ENCODE peak calls at places on chromosomes 12 and 14, in four cellular contexts. P, F, J and Q are unnamed samples.

GRCh38 chr12:12684375-12685106 is 11.4 kb downstream of the GPR19 start:
- DNase-seq in P (peak; percentile 39), F (no peak), J (no peak), Q (no peak)

GRCh38 chr14:74504874-74505617 is 11.5 kb downstream of the ISCA2 start:
- DNase-seq in P (no peak), F (no peak), J (no peak), Q (no peak)

GRCh38 chr12:72522411-72522810 is 250.2 kb downstream of the TRHDE start:
- DNase-seq in P (no peak), F (no peak), J (no peak), Q (no peak)

GRCh38 chr12:88179436-88180014 is 37.4 kb downstream of the TMTC3 start:
- DNase-seq in P (no peak), F (no peak), J (no peak), Q (no peak)

GRCh38 chr12:65891987-65892481 is 67.8 kb downstream of the HMGA2 start:
- DNase-seq in P (peak; percentile 100), F (peak; percentile 13), J (peak; percentile 55), Q (no peak)

GRCh38 chr14:72611506-72611905 is 282.4 kb downstream of the DPF3 start:
- DNase-seq in P (no peak), F (no peak), J (no peak), Q (no peak)

GRCh38 chr14:51828017-51828797 is 32.2 kb upstream of the GNG2 start:
- DNase-seq in P (peak; percentile 61), F (peak; percentile 77), J (peak; percentile 34), Q (peak; percentile 34)

GRCh38 chr12:10358131-10358530 is 31.7 kb downstream of the KLRK1 start:
- DNase-seq in P (no peak), F (no peak), J (no peak), Q (no peak)

GRCh38 chr12:70985850-70986249 is 65.3 kb upstream of the PTPRR start:
- DNase-seq in P (peak; percentile 68), F (no peak), J (no peak), Q (no peak)

GRCh38 chr12:30806989-30807694 is 52.4 kb upstream of the CAPRIN2 start:
- DNase-seq in P (peak; percentile 77), F (peak; percentile 61), J (no peak), Q (no peak)

GRCh38 chr14:45267084-45267483 is 14.1 kb upstream of the MIS18BP1 start:
- DNase-seq in P (no peak), F (no peak), J (no peak), Q (no peak)

GRCh38 chr12:109462868-109463692 is 14.0 kb downstream of the KCTD10 start:
- DNase-seq in P (peak; percentile 99), F (no peak), J (peak; percentile 74), Q (no peak)

GRCh38 chr14:102390486-102390885 is 27.7 kb downstream of the TECPR2 start:
- DNase-seq in P (no peak), F (no peak), J (no peak), Q (no peak)

GRCh38 chr12:121465921-121466799 is 66.2 kb downstream of the RNF34 start:
- DNase-seq in P (peak; percentile 30), F (peak; percentile 50), J (peak; percentile 46), Q (peak; percentile 36)

GRCh38 chr14:79325071-79325470 is 886.2 kb downstream of the DIO2 start:
- DNase-seq in P (no peak), F (no peak), J (no peak), Q (no peak)

GRCh38 chr14:92651793-92652382 is 96.5 kb downstream of the LGMN start:
- DNase-seq in P (no peak), F (peak; percentile 62), J (peak; percentile 44), Q (peak; percentile 67)

GRCh38 chr12:63838411-63838810 is 6.1 kb upstream of the SRGAP1 start:
- DNase-seq in P (no peak), F (no peak), J (no peak), Q (no peak)

GRCh38 chr12:117911347-117911746 is 57.4 kb downstream of the KSR2 start:
- DNase-seq in P (no peak), F (no peak), J (no peak), Q (no peak)

GRCh38 chr14:20801726-20802125 is 918 bp downstream of the RNASE1 start:
- DNase-seq in P (no peak), F (no peak), J (peak; percentile 41), Q (no peak)

GRCh38 chr14:35340616-35341453 is 48.7 kb downstream of the PSMA6 start:
- DNase-seq in P (no peak), F (no peak), J (no peak), Q (no peak)

GRCh38 chr12:75751769-75752471 is 240.5 kb upstream of the KRR1 start:
- DNase-seq in P (no peak), F (no peak), J (no peak), Q (no peak)

GRCh38 chr12:115088995-115089841 is 405.2 kb upstream of the TBX3 start:
- DNase-seq in P (no peak), F (no peak), J (no peak), Q (no peak)

GRCh38 chr12:39618701-39619100 is 902 bp downstream of the ABCD2 start:
- DNase-seq in P (no peak), F (peak; percentile 47), J (no peak), Q (no peak)

GRCh38 chr14:75578099-75578785 is at the start of gene FLVCR2:
- DNase-seq in P (peak; percentile 43), F (peak; percentile 60), J (peak; percentile 91), Q (peak; percentile 83)

GRCh38 chr14:51805541-51805940 is 54.9 kb upstream of the GNG2 start:
- DNase-seq in P (no peak), F (no peak), J (no peak), Q (no peak)

GRCh38 chr14:95387826-95388445 is 68.2 kb upstream of the CLMN start:
- DNase-seq in P (no peak), F (no peak), J (no peak), Q (no peak)

GRCh38 chr12:49020441-49020840 is 1.9 kb upstream of the PRKAG1 start:
- DNase-seq in P (no peak), F (no peak), J (peak; percentile 7), Q (no peak)

GRCh38 chr12:3490848-3491382 is at the start of gene PRMT8:
- DNase-seq in P (no peak), F (no peak), J (no peak), Q (no peak)

GRCh38 chr12:104219361-104219892 is 3.8 kb downstream of the TXNRD1 start:
- DNase-seq in P (peak; percentile 99), F (no peak), J (no peak), Q (no peak)

GRCh38 chr12:52944683-52945388 is 4.1 kb upstream of the KRT18 start:
- DNase-seq in P (no peak), F (no peak), J (no peak), Q (no peak)

GRCh38 chr12:104094284-104094683 is 30.0 kb downstream of the HCFC2 start:
- DNase-seq in P (no peak), F (no peak), J (no peak), Q (no peak)

GRCh38 chr12:93778306-93778705 is 101.1 kb downstream of the CRADD start:
- DNase-seq in P (peak; percentile 93), F (no peak), J (no peak), Q (no peak)

GRCh38 chr14:99325016-99325415 is 53.0 kb upstream of the BCL11B start:
- DNase-seq in P (no peak), F (no peak), J (no peak), Q (no peak)

GRCh38 chr14:99327458-99328250 is 55.7 kb upstream of the BCL11B start:
- DNase-seq in P (no peak), F (no peak), J (no peak), Q (no peak)

GRCh38 chr14:99325591-99325990 is 53.6 kb upstream of the BCL11B start:
- DNase-seq in P (no peak), F (no peak), J (no peak), Q (peak; percentile 8)

GRCh38 chr14:99326041-99326710 is 54.2 kb upstream of the BCL11B start:
- DNase-seq in P (no peak), F (no peak), J (no peak), Q (no peak)

DNA sequence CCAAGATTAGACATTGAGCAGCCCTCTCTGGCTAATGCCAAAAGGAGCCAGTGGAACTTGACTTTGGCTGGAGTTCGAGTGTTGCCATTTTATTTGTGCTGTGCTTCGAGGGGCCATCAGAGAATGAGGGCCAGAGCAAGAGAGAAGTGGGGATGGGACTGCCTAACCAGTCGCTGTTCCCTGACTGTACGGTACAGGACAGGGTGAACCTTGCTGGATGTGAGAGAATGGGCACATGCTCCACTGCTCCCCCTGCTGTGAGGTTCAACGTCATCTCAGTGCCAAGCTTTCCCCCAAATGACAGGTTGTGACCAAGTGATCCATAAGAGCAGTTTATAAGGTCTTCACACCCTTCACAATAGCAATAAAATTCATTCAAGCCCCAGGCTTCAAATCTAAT is 55.1 kb upstream of the BCL11B start:
- DNase-seq in P (no peak), F (no peak), J (no peak), Q (peak; percentile 13)
- TF ChIP-seq CTCF in P (no peak), F (no peak), J (no peak), Q (no peak)

DNA sequence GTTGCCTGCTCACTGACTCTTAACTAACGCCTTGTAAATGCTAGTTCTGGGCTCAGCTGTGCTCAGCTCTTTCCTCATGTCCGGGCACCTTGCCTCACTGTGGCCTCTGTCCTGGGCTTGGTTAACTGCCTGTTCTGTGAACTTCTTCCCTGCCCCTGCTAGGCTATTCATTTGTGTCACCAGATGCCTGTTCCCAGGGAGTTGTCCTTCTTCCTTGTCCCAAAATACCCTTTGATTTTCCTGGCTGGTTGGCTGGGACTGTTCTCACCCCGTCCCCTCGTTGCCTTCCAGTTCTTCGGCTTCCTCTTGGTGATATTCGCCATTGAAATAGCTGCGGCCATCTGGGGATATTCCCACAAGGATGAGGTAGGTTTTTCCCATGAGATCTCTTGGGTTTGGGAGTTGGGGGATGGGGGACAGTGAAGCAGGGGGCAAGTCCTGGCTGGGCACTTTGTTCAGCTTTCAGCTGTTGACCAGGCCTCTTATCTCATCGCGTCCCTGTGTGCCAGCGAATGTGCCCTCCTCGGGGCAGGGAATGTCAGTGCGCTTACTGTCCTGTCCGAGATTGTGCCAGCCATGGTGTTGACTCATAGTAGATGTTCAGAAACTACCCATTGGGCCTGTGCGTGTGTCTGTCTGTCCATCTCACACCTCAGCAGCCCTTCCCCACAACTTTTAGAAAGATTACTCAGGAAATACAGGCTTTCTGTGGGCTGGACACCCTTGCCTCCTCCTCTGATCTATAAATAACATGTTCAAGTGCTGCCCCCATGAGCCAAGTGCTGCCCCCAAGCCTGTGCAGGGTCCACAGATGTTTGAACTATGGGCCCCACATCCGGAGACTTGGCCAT is 33.1 kb downstream of the CD9 start:
- DNase-seq in P (no peak), F (no peak), J (peak; percentile 82), Q (no peak)
- TF ChIP-seq CTCF in P (no peak), F (no peak), J (no peak), Q (no peak)

DNA sequence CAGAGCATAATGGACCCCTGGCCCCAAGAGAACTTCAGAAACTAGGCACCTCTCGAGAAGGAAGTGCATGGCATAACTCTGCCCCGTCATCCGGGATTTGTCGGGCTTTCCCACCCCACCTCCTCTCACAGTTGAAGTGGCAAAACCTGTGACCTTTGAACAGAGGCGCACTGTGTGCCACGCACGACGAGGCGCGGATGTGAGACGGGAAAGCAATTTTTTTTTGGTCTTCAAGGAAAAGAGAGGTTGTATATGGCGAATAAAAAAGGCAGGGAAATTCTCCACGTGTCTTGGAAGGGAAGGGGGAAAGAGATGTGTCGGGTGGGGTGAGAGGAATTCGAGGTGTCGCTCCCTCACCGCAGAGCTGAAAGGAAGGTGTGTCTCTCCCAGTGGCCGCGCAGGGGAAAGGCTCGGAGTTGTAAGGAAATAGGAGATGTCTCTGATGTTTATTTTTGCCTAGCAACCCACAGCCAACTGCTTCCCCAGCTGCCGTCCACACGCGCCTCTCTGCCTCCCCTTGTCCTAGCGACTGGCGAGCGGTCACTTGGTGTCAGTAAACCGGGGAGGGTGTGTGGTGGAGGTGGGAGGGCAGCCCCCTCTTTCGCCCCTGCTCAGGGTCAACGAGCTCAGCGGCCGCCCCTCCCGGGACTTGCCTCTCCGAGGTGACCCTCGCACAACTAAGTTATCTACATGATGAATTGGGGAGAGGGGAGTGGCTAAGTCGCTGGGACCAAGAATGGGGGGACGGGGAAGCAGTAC is 819 bp upstream of the DYRK2 start:
- DNase-seq in P (peak; percentile 90), F (peak; percentile 54), J (peak; percentile 87), Q (peak; percentile 48)
- TF ChIP-seq CTCF in P (peak; percentile 58), F (no peak), J (peak; percentile 10), Q (no peak)

GRCh38 chr12:80598004-80598606 is 109.3 kb upstream of the MYF6 start:
- DNase-seq in P (peak; percentile 62), F (no peak), J (no peak), Q (no peak)
- TF ChIP-seq CTCF in P (peak; percentile 56), F (no peak), J (no peak), Q (peak; percentile 24)